ENCODE peak calls at places on chromosomes 6 and 20, in four cellular contexts. One of them, this sample, is unnamed.

GRCh38 chr6:77815531-77815930 is 162.7 kb downstream of the MEI4 start:
- DNase-seq in heart right ventricle: no peak
- DNase-seq in adrenal gland: no peak
- DNase-seq in cardiac muscle cell: no peak
- DNase-seq in this sample: no peak

GRCh38 chr20:58892932-58893224 is 40.4 kb downstream of the GNAS start:
- DNase-seq in heart right ventricle: no peak
- DNase-seq in adrenal gland: no peak
- DNase-seq in cardiac muscle cell: no peak
- DNase-seq in this sample: no peak

GRCh38 chr6:155641603-155642002 is 186.0 kb upstream of the NOX3 start:
- DNase-seq in heart right ventricle: no peak
- DNase-seq in adrenal gland: no peak
- DNase-seq in cardiac muscle cell: no peak
- DNase-seq in this sample: no peak

GRCh38 chr6:104017410-104018381 is 842.0 kb downstream of the HACE1 start:
- DNase-seq in heart right ventricle: no peak
- DNase-seq in adrenal gland: no peak
- DNase-seq in cardiac muscle cell: no peak
- DNase-seq in this sample: no peak

GRCh38 chr6:95120984-95121383 is 456.4 kb upstream of the MANEA start:
- DNase-seq in heart right ventricle: no peak
- DNase-seq in adrenal gland: no peak
- DNase-seq in cardiac muscle cell: no peak
- DNase-seq in this sample: no peak

GRCh38 chr20:19071442-19071717 is 141.1 kb upstream of the SLC24A3 start:
- DNase-seq in heart right ventricle: no peak
- DNase-seq in adrenal gland: no peak
- DNase-seq in cardiac muscle cell: no peak
- DNase-seq in this sample: no peak

GRCh38 chr6:95286874-95287273 is 290.5 kb upstream of the MANEA start:
- DNase-seq in heart right ventricle: no peak
- DNase-seq in adrenal gland: no peak
- DNase-seq in cardiac muscle cell: no peak
- DNase-seq in this sample: no peak

GRCh38 chr6:86357877-86358276 is 579.5 kb upstream of the HTR1E start:
- DNase-seq in heart right ventricle: no peak
- DNase-seq in adrenal gland: no peak
- DNase-seq in cardiac muscle cell: peak; percentile 45
- DNase-seq in this sample: no peak

GRCh38 chr20:23774081-23774480 is 23.3 kb upstream of the CST1 start:
- DNase-seq in heart right ventricle: no peak
- DNase-seq in adrenal gland: no peak
- DNase-seq in cardiac muscle cell: no peak
- DNase-seq in this sample: no peak

GRCh38 chr20:36440370-36441026 is 100.8 kb upstream of the MYL9 start:
- DNase-seq in heart right ventricle: no peak
- DNase-seq in adrenal gland: no peak
- DNase-seq in cardiac muscle cell: no peak
- DNase-seq in this sample: no peak

GRCh38 chr6:43096451-43097097 is 20.5 kb downstream of the PTK7 start:
- DNase-seq in heart right ventricle: no peak
- DNase-seq in adrenal gland: peak; percentile 57
- DNase-seq in cardiac muscle cell: no peak
- DNase-seq in this sample: peak; percentile 83

GRCh38 chr6:118724211-118724610 is 72.8 kb upstream of the CEP85L start:
- DNase-seq in heart right ventricle: no peak
- DNase-seq in adrenal gland: no peak
- DNase-seq in cardiac muscle cell: no peak
- DNase-seq in this sample: peak; percentile 65

GRCh38 chr20:44720994-44721784 is 6.0 kb downstream of the CCN5 start:
- DNase-seq in heart right ventricle: no peak
- DNase-seq in adrenal gland: peak; percentile 78
- DNase-seq in cardiac muscle cell: no peak
- DNase-seq in this sample: peak; percentile 82

GRCh38 chr6:43308101-43308989 is at the start of gene CRIP3:
- DNase-seq in heart right ventricle: peak; percentile 43
- DNase-seq in adrenal gland: peak; percentile 52
- DNase-seq in cardiac muscle cell: peak; percentile 36
- DNase-seq in this sample: peak; percentile 44

GRCh38 chr6:72621243-72622093 is at the start of gene KCNQ5:
- DNase-seq in heart right ventricle: no peak
- DNase-seq in adrenal gland: no peak
- DNase-seq in cardiac muscle cell: peak; percentile 52
- DNase-seq in this sample: peak; percentile 8

GRCh38 chr20:63972312-63973159 is 2.8 kb upstream of the ZNF512B start:
- DNase-seq in heart right ventricle: peak; percentile 55
- DNase-seq in adrenal gland: peak; percentile 66
- DNase-seq in cardiac muscle cell: no peak
- DNase-seq in this sample: no peak

GRCh38 chr20:25865715-25866656 is 169.3 kb upstream of the ZNF337 start:
- DNase-seq in heart right ventricle: peak; percentile 76
- DNase-seq in adrenal gland: peak; percentile 89
- DNase-seq in cardiac muscle cell: peak; percentile 79
- DNase-seq in this sample: peak; percentile 79

DNA sequence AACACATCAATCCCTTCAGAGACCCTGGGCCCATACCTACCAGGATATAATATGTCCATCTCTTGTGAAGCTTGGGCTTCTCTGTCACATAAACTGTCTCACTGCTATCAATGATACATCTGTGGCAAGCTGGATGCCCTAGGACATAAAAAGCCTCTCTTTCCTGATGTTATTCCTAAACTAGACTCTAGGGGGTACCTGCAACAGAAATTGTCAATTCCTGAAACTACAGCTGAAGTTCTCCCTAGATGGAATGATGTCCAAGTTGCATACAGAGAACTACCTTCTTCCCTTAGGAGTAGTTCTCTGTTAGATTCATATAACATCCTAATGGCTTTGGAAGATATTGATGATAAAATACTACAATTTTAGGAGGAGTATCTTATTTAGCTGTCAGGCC is 35.8 kb downstream of the TBX18 start:
- DNase-seq in heart right ventricle: no peak
- DNase-seq in adrenal gland: no peak
- DNase-seq in cardiac muscle cell: no peak
- DNase-seq in this sample: peak; percentile 70
- TF ChIP-seq CTCF in heart right ventricle: no peak
- TF ChIP-seq CTCF in adrenal gland: no peak
- TF ChIP-seq CTCF in cardiac muscle cell: peak; percentile 46
- TF ChIP-seq CTCF in this sample: peak; percentile 63

GRCh38 chr6:131910219-131910589 is 41.0 kb downstream of the CCN2 start:
- DNase-seq in heart right ventricle: no peak
- DNase-seq in adrenal gland: no peak
- DNase-seq in cardiac muscle cell: no peak
- DNase-seq in this sample: no peak
- H3K4me3 ChIP-seq in heart right ventricle: no peak overlapping the region
- H3K4me3 ChIP-seq in adrenal gland: no peak overlapping the region
- H3K4me3 ChIP-seq in cardiac muscle cell: no peak overlapping the region
- H3K4me3 ChIP-seq in this sample: no peak overlapping the region

GRCh38 chr6:10425973-10426780 is 11.3 kb upstream of the TFAP2A start:
- DNase-seq in heart right ventricle: no peak
- DNase-seq in adrenal gland: no peak
- DNase-seq in cardiac muscle cell: peak; percentile 60
- DNase-seq in this sample: peak; percentile 19
- TF ChIP-seq CTCF in heart right ventricle: no peak
- TF ChIP-seq CTCF in adrenal gland: no peak
- TF ChIP-seq CTCF in cardiac muscle cell: no peak
- TF ChIP-seq CTCF in this sample: no peak

GRCh38 chr6:133242761-133243590 is 1.8 kb downstream of the EYA4 start:
- DNase-seq in heart right ventricle: peak; percentile 6
- DNase-seq in adrenal gland: no peak
- DNase-seq in cardiac muscle cell: peak; percentile 5
- DNase-seq in this sample: no peak

GRCh38 chr6:133244502-133244901 is 3.3 kb downstream of the EYA4 start:
- DNase-seq in heart right ventricle: no peak
- DNase-seq in adrenal gland: no peak
- DNase-seq in cardiac muscle cell: no peak
- DNase-seq in this sample: no peak

GRCh38 chr6:133245033-133245903 is 4.1 kb downstream of the EYA4 start:
- DNase-seq in heart right ventricle: no peak
- DNase-seq in adrenal gland: no peak
- DNase-seq in cardiac muscle cell: no peak
- DNase-seq in this sample: no peak

GRCh38 chr6:133241901-133242760 is 974 bp downstream of the EYA4 start:
- DNase-seq in heart right ventricle: peak; percentile 4
- DNase-seq in adrenal gland: no peak
- DNase-seq in cardiac muscle cell: peak; percentile 43
- DNase-seq in this sample: peak; percentile 48

GRCh38 chr6:133243723-133244122 is 2.6 kb downstream of the EYA4 start:
- DNase-seq in heart right ventricle: no peak
- DNase-seq in adrenal gland: no peak
- DNase-seq in cardiac muscle cell: no peak
- DNase-seq in this sample: no peak
- H3K4me3 ChIP-seq in heart right ventricle: peak overlapping the region; percentile 63
- H3K4me3 ChIP-seq in adrenal gland: no peak overlapping the region
- H3K4me3 ChIP-seq in cardiac muscle cell: no peak overlapping the region
- H3K4me3 ChIP-seq in this sample: no peak overlapping the region

DNA sequence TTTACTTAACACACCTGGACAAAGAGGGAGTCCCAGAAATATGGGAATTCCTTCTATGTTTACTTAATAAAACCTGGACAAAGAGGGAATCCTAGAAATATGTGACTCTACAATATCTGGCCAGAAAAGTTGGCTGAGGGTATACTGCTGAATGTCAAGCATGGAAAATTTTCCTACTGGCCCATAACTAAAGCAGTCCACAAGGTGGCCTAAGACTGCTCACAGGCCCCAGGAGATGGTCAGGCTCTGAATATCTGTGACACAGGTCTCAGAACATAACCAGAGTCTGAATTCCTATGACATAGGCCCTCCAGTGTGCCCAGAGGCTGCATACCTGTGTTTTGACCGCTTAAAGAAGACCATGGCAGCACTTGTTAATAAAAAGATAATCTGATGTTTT is 578.2 kb upstream of the NRSN1 start:
- DNase-seq in heart right ventricle: no peak
- DNase-seq in adrenal gland: no peak
- DNase-seq in cardiac muscle cell: peak; percentile 61
- DNase-seq in this sample: peak; percentile 45
- TF ChIP-seq CTCF in heart right ventricle: no peak
- TF ChIP-seq CTCF in adrenal gland: no peak
- TF ChIP-seq CTCF in cardiac muscle cell: no peak
- TF ChIP-seq CTCF in this sample: peak; percentile 58

GRCh38 chr6:132400641-132401119 is 595 bp downstream of the MOXD1 start:
- DNase-seq in heart right ventricle: no peak
- DNase-seq in adrenal gland: no peak
- DNase-seq in cardiac muscle cell: peak; percentile 15
- DNase-seq in this sample: no peak

GRCh38 chr6:132401120-132401940 is at the start of gene MOXD1:
- DNase-seq in heart right ventricle: peak; percentile 11
- DNase-seq in adrenal gland: peak; percentile 69
- DNase-seq in cardiac muscle cell: peak; percentile 71
- DNase-seq in this sample: peak; percentile 41

GRCh38 chr6:132395015-132395597 is 6.2 kb downstream of the MOXD1 start:
- DNase-seq in heart right ventricle: no peak
- DNase-seq in adrenal gland: no peak
- DNase-seq in cardiac muscle cell: no peak
- DNase-seq in this sample: no peak

GRCh38 chr6:132401941-132402275 is 633 bp upstream of the MOXD1 start:
- DNase-seq in heart right ventricle: no peak
- DNase-seq in adrenal gland: no peak
- DNase-seq in cardiac muscle cell: no peak
- DNase-seq in this sample: no peak

DNA sequence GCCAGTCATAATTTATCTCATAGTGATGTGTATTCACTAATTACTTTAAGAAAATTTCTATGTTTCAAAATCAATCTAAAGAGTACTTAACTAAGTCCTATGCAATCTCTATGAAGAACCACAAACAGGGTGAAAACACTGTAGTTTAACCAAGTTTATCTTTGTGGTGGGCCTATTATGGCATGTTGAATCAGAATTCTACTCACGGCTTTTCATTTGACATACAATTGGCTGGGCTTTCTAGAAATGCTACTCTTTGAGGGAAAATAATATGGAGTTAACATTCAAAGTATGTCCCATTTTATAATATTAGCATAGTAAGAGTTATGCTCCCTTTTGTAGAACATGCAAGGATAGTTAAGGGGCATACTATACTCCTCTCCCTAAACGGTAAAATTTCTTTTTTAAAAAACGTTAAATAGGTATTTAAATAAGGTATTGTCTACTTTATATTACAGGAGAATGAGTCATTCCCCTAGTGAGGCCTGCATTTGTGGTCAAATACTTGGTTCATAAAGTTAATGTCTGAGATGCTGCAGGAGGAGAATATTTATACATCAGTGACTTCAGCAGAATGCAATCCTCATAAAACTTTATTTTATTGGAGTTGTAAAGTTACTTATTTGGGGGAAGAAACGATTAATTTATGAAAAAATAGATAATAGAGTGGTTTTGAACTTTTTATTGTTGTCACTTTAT is 1.8 kb downstream of the MOXD1 start:
- DNase-seq in heart right ventricle: no peak
- DNase-seq in adrenal gland: no peak
- DNase-seq in cardiac muscle cell: no peak
- DNase-seq in this sample: peak; percentile 68
- H3K4me3 ChIP-seq in heart right ventricle: no peak overlapping the region
- H3K4me3 ChIP-seq in adrenal gland: peak overlapping the region; percentile 9
- H3K4me3 ChIP-seq in cardiac muscle cell: no peak overlapping the region
- H3K4me3 ChIP-seq in this sample: no peak overlapping the region

DNA sequence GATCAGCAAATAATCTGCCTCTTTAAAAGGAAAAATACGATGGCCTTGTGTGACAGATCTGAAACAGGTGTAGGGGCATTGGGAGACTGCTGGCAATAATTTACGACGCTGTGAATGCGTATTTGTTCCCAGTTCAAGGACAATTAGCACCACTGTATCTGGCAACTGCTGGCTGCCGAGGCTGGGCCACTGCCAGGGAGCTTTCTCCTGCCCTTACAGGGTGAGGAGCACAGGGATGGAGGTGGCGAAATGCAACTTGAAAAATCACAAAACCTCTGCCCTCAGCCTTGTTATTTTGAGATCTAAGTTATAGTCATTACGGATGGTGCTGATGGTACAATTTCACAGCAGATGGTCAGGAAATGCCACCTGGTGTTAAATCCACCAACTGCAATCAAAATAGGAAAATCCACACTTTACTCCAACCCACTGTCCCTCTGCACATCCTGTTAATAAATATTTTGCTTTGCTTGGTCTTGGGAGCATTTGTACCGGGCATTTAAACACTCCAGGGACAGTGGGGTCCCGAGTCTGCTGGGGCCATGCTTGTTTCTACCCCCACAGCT is 6.4 kb downstream of the MYLK4 start:
- DNase-seq in heart right ventricle: peak; percentile 47
- DNase-seq in adrenal gland: no peak
- DNase-seq in cardiac muscle cell: no peak
- DNase-seq in this sample: peak; percentile 53
- TF ChIP-seq CTCF in heart right ventricle: peak; percentile 34
- TF ChIP-seq CTCF in adrenal gland: peak; percentile 33
- TF ChIP-seq CTCF in cardiac muscle cell: peak; percentile 37
- TF ChIP-seq CTCF in this sample: peak; percentile 68

GRCh38 chr6:146857180-146857959 is 258.6 kb downstream of the ADGB start:
- DNase-seq in heart right ventricle: peak; percentile 75
- DNase-seq in adrenal gland: peak; percentile 96
- DNase-seq in cardiac muscle cell: peak; percentile 83
- DNase-seq in this sample: peak; percentile 93
- H3K4me3 ChIP-seq in heart right ventricle: peak overlapping the region; percentile 16
- H3K4me3 ChIP-seq in adrenal gland: peak overlapping the region; percentile 47
- H3K4me3 ChIP-seq in cardiac muscle cell: peak overlapping the region; percentile 34
- H3K4me3 ChIP-seq in this sample: peak overlapping the region; percentile 53